ENCODE peak calls at places on chromosomes 5 and 9, in six cellular contexts. C is tibial artery, J is kidney epithelial cell, I is bronchial epithelial cell, E is mesothelial cell of epicardium, X is left lung. W is an unnamed sample.

GRCh38 chr9:31314241-31314640 is 1070.2 kb upstream of the ACO1 start:
- DNase-seq in C (no peak), J (no peak), I (no peak), E (no peak), X (no peak), W (no peak)

GRCh38 chr5:108380531-108381021 is 1.3 kb downstream of the FBXL17 start:
- DNase-seq in C (peak; percentile 72), J (no peak), I (no peak), E (peak; percentile 34), X (peak; percentile 84), W (peak; percentile 45)

GRCh38 chr5:106843812-106844416 is 826.8 kb downstream of the EFNA5 start:
- DNase-seq in C (no peak), J (no peak), I (peak; percentile 48), E (no peak), X (no peak), W (no peak)

GRCh38 chr9:126154869-126155268 is 171.8 kb upstream of the MVB12B start:
- DNase-seq in C (no peak), J (no peak), I (no peak), E (no peak), X (peak; percentile 24), W (no peak)

GRCh38 chr9:29439961-29440360 is 1866.7 kb upstream of the C9orf72 start:
- DNase-seq in C (no peak), J (peak; percentile 16), I (peak; percentile 4), E (no peak), X (no peak), W (no peak)

GRCh38 chr5:1168751-1169607 is 32.4 kb upstream of the SLC6A19 start:
- DNase-seq in C (no peak), J (no peak), I (no peak), E (no peak), X (peak; percentile 60), W (no peak)

GRCh38 chr9:16461231-16461840 is 409.1 kb downstream of the BNC2 start:
- DNase-seq in C (no peak), J (peak; percentile 77), I (no peak), E (no peak), X (no peak), W (no peak)

GRCh38 chr5:111158105-111158744 is 66.0 kb upstream of the CAMK4 start:
- DNase-seq in C (peak; percentile 64), J (peak; percentile 26), I (peak; percentile 75), E (peak; percentile 38), X (no peak), W (peak; percentile 47)

GRCh38 chr5:62419609-62420008 is 7.0 kb downstream of the IPO11 start:
- DNase-seq in C (no peak), J (no peak), I (no peak), E (no peak), X (no peak), W (no peak)

GRCh38 chr5:148849461-148849860 is 23.1 kb downstream of the ADRB2 start:
- DNase-seq in C (no peak), J (no peak), I (no peak), E (no peak), X (no peak), W (no peak)

GRCh38 chr9:84668204-84669007 is 1.1 kb upstream of the NTRK2 start:
- DNase-seq in C (peak; percentile 88), J (peak; percentile 29), I (peak; percentile 54), E (peak; percentile 68), X (peak; percentile 83), W (no peak)

GRCh38 chr9:87875839-87876545 is 6.7 kb upstream of the SPATA31E1 start:
- DNase-seq in C (no peak), J (no peak), I (no peak), E (no peak), X (no peak), W (no peak)

GRCh38 chr5:39076757-39077475 is 2.7 kb upstream of the RICTOR start:
- DNase-seq in C (no peak), J (no peak), I (peak; percentile 72), E (no peak), X (no peak), W (no peak)

GRCh38 chr9:115593587-115594091 is 475.7 kb upstream of the TNC start:
- DNase-seq in C (no peak), J (no peak), I (peak; percentile 46), E (no peak), X (no peak), W (no peak)

GRCh38 chr5:16889203-16889971 is 46.7 kb downstream of the MYO10 start:
- DNase-seq in C (no peak), J (no peak), I (peak; percentile 42), E (no peak), X (no peak), W (no peak)

GRCh38 chr9:93028448-93029006 is 30.0 kb upstream of the SUSD3 start:
- DNase-seq in C (no peak), J (no peak), I (peak; percentile 13), E (no peak), X (no peak), W (peak; percentile 69)

GRCh38 chr9:90827181-90827866 is 25.7 kb downstream of the SYK start:
- DNase-seq in C (no peak), J (no peak), I (no peak), E (no peak), X (no peak), W (peak; percentile 79)

GRCh38 chr5:136042665-136043121 is 13.9 kb downstream of the TGFBI start:
- DNase-seq in C (no peak), J (no peak), I (no peak), E (no peak), X (no peak), W (no peak)

GRCh38 chr9:77783518-77783917 is 135.4 kb upstream of the GNA14 start:
- DNase-seq in C (no peak), J (no peak), I (no peak), E (no peak), X (no peak), W (no peak)

GRCh38 chr5:74543162-74543995 is 97.1 kb downstream of the ENC1 start:
- DNase-seq in C (no peak), J (peak; percentile 81), I (peak; percentile 93), E (no peak), X (no peak), W (no peak)

GRCh38 chr5:169242849-169243186 is 58.1 kb downstream of the SLIT3 start:
- DNase-seq in C (no peak), J (no peak), I (no peak), E (no peak), X (no peak), W (no peak)

GRCh38 chr5:35114698-35115097 is 66.9 kb upstream of the AGXT2 start:
- DNase-seq in C (no peak), J (no peak), I (no peak), E (no peak), X (no peak), W (no peak)

GRCh38 chr5:91129748-91130147 is 253.4 kb downstream of the ARRDC3 start:
- DNase-seq in C (no peak), J (no peak), I (no peak), E (no peak), X (no peak), W (no peak)
- TF ChIP-seq CTCF in C (no peak), J (no peak), I (no peak), E (no peak), X (no peak), W (no peak)

GRCh38 chr9:4229252-4229651 is 70.6 kb downstream of the GLIS3 start:
- DNase-seq in C (no peak), J (no peak), I (no peak), E (no peak), X (no peak), W (no peak)
- TF ChIP-seq CTCF in C (no peak), J (peak; percentile 22), I (no peak), E (no peak), X (no peak), W (no peak)

DNA sequence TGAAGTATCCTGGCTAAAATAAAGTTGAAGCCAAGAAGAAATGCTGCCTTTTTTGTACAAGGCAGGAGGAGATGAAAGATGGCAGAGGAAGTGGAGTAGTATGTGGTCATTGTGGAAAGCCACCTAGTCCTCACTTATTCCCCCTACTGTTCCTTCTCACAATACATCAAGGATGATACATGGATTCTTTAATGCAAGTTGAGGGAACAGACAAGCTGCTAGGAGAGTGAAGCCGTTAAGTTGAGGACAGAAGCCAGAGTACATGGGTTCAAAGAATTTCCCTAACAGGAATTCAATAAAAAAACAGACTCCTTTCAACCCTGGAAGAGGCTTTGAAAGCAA is 73.8 kb downstream of the MRPS27 start:
- DNase-seq in C (no peak), J (no peak), I (peak; percentile 50), E (no peak), X (no peak), W (no peak)
- TF ChIP-seq CTCF in C (no peak), J (no peak), I (peak; percentile 44), E (no peak), X (no peak), W (no peak)

DNA sequence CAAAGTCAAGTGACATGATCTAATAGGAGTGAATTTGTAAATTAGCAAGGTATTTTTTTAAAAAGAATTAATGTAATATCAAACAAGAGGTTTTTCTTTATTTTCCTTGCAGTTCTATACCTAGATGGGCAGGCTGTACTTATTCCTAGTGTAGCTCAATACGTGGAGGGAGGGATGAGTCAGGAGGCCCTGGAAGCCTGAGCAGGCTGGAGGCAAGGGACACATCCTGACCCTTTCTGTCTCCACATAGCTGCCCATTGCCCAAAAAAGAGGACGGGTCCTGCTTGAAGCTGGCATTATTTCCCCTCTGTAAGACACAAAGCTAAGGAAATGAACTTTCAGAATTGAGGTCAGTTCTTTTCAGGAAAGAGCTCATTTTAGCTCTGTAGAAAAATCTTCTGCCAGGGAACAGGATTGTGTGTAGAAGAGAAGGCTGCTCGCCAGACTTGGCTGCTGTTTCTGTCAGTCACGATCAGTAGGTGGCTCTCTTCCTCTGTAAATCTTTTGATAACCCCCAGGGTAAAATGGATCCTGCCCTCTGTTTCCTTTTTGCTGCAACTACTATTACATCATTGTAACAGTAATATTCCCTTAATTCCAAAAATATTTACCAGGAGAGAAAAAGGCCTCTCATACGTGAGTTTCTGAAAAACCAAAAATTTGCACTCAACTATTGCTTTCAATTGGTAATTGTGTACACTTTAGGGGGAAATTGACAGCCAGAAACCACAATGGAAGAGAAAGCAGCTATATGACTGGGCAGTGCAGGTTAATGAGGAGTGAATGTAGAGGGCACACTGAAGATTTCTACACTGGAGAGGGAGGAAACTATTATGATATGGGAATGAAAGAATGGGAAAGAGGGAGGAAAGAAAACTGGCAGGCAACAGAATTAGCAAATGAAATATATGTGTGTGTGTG is 12.3 kb upstream of the IFNW1 start:
- DNase-seq in C (no peak), J (peak; percentile 10), I (peak; percentile 52), E (no peak), X (no peak), W (no peak)
- TF ChIP-seq CTCF in C (no peak), J (peak; percentile 38), I (peak; percentile 34), E (no peak), X (no peak), W (peak; percentile 16)

DNA sequence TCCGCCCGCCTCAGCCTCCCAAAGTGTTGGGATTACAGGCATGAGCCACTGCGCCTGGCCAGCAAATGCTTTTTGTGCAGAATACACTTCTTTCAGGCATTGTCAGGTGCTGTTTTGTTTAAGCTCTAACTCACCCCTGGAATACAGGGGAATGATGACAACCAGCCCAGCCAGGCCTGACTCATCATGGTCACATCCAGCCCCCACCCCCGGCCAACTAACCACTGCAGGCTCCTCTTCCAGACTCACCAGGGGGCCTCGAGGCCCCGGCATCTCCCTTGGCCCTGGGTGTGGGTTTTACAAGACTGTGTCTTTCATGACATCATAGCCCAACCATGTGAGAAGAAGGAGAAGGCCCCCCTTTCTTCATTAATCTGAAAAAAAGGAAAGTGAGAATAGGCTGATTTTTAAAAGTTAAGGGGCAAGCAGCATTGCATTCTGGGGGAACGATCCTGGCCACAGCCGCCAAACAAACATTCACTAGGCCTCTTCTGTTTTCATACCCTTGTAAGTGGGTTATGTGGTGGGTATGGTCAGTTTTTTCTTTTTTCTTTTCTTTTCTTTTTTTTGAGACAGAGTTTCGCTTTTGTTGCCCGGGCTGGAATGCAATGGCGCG is 35.6 kb downstream of the OLFML2A start:
- DNase-seq in C (no peak), J (peak; percentile 95), I (peak; percentile 84), E (no peak), X (peak; percentile 51), W (no peak)
- TF ChIP-seq CTCF in C (no peak), J (peak; percentile 11), I (no peak), E (no peak), X (no peak), W (no peak)

GRCh38 chr5:20231040-20231439 is 243.0 kb upstream of the CDH18 start:
- DNase-seq in C (no peak), J (no peak), I (no peak), E (no peak), X (no peak), W (no peak)
- TF ChIP-seq CTCF in C (no peak), J (no peak), I (no peak), E (peak; percentile 37), X (no peak), W (no peak)